ENCODE peak calls at places on chromosomes 16 and 17, in seven cellular contexts. N is aorta; W is heart left ventricle; X is CD8-positive, alpha-beta T cell; R is CD4-positive, alpha-beta T cell; E is spleen; H is fibroblast of lung. G is an unnamed sample.
A peak's percentile ranks its signal among the peaks of the same experiment; 100 is the strongest.

GRCh38 chr17:14752007-14752406 is 451.1 kb downstream of the HS3ST3B1 start:
- DNase-seq in X (no peak), N (no peak), W (no peak), E (no peak), H (no peak), R (no peak), G (no peak)

GRCh38 chr16:73058221-73058615 is 10.3 kb upstream of the ZFHX3 start:
- DNase-seq in X (no peak), R (no peak), N (peak; percentile 73), H (peak; percentile 36), W (peak; percentile 76), E (peak; percentile 89), G (peak; percentile 62)

GRCh38 chr17:53032861-53033271 is 789.9 kb upstream of the KIF2B start:
- DNase-seq in R (no peak), H (peak; percentile 12), N (no peak), W (no peak), X (no peak), E (no peak), G (no peak)

GRCh38 chr17:73480740-73481139 is 163.5 kb downstream of the SDK2 start:
- DNase-seq in W (no peak), H (no peak), R (no peak), N (no peak), E (no peak), X (no peak), G (no peak)

GRCh38 chr17:11324846-11325420 is 83.9 kb downstream of the SHISA6 start:
- DNase-seq in W (no peak), E (no peak), X (no peak), N (no peak), R (no peak), H (no peak), G (no peak)

GRCh38 chr17:45220079-45220478 is 1.6 kb upstream of the FMNL1 start:
- DNase-seq in R (no peak), N (no peak), X (no peak), W (no peak), H (no peak), E (peak; percentile 64), G (no peak)

GRCh38 chr17:69213059-69213813 is 15.4 kb downstream of the ABCA10 start:
- DNase-seq in W (no peak), H (no peak), N (no peak), X (no peak), R (no peak), E (no peak), G (no peak)

GRCh38 chr17:43027091-43028032 is 2.3 kb downstream of the RND2 start:
- DNase-seq in X (no peak), H (no peak), R (no peak), W (no peak), E (no peak), N (peak; percentile 21), G (no peak)

GRCh38 chr16:65281636-65282035 is 159.8 kb upstream of the CDH11 start:
- DNase-seq in X (no peak), E (no peak), H (no peak), R (no peak), W (no peak), N (no peak), G (no peak)

GRCh38 chr17:74379495-74380085 is 12.3 kb downstream of the GPR142 start:
- DNase-seq in N (peak; percentile 95), W (peak; percentile 97), H (peak; percentile 62), E (peak; percentile 97), X (peak; percentile 94), R (peak; percentile 89), G (peak; percentile 97)

GRCh38 chr17:76918811-76919210 is 50.6 kb downstream of the MGAT5B start:
- DNase-seq in H (no peak), X (no peak), W (peak; percentile 10), R (no peak), E (no peak), N (no peak), G (no peak)

GRCh38 chr16:15418206-15418605 is 16.2 kb upstream of the BMERB1 start:
- DNase-seq in H (peak; percentile 15), E (no peak), N (no peak), R (no peak), X (no peak), W (no peak), G (no peak)

GRCh38 chr17:42774066-42774750 is 959 bp downstream of the VPS25 start:
- DNase-seq in W (no peak), R (no peak), X (no peak), N (no peak), H (peak; percentile 77), E (no peak), G (no peak)

GRCh38 chr16:9934723-9935508 is 247.3 kb downstream of the GRIN2A start:
- DNase-seq in N (peak; percentile 75), E (no peak), R (no peak), H (peak; percentile 19), X (no peak), W (peak; percentile 60), G (no peak)

GRCh38 chr17:603405-604193 is 111.0 kb downstream of the VPS53 start:
- DNase-seq in E (no peak), H (no peak), R (no peak), W (no peak), N (no peak), X (no peak), G (no peak)

GRCh38 chr17:41907633-41908539 is 10.9 kb downstream of the ACLY start:
- DNase-seq in X (no peak), H (peak; percentile 44), R (no peak), N (no peak), W (no peak), E (no peak), G (no peak)

GRCh38 chr17:76672270-76672851 is 28.8 kb upstream of the ST6GALNAC1 start:
- DNase-seq in R (no peak), X (no peak), N (no peak), W (no peak), H (no peak), E (no peak), G (no peak)

GRCh38 chr17:11948791-11949190 is 48.5 kb downstream of the ZNF18 start:
- DNase-seq in N (peak; percentile 56), X (no peak), R (no peak), H (peak; percentile 89), E (no peak), W (no peak), G (no peak)

GRCh38 chr16:4011940-4012629 is 104.2 kb downstream of the ADCY9 start:
- DNase-seq in N (no peak), X (no peak), E (no peak), H (no peak), R (no peak), W (no peak), G (no peak)

GRCh38 chr16:4015275-4015990 is 100.8 kb downstream of the ADCY9 start:
- DNase-seq in X (no peak), N (no peak), H (peak; percentile 49), E (no peak), R (no peak), W (no peak), G (peak; percentile 47)

GRCh38 chr16:4015991-4016325 is 100.3 kb downstream of the ADCY9 start:
- DNase-seq in N (no peak), W (no peak), E (no peak), R (no peak), X (no peak), H (no peak), G (no peak)

GRCh38 chr16:4017807-4018206 is 98.4 kb downstream of the ADCY9 start:
- DNase-seq in W (no peak), H (no peak), N (no peak), E (no peak), X (no peak), R (no peak), G (no peak)

GRCh38 chr16:4016648-4017047 is 99.6 kb downstream of the ADCY9 start:
- DNase-seq in W (no peak), R (no peak), N (no peak), X (no peak), H (peak; percentile 7), E (no peak), G (no peak)
- H3K27ac ChIP-seq in W (no peak overlapping the region), R (no peak overlapping the region), N (no peak overlapping the region), X (no peak overlapping the region), H (no peak overlapping the region), E (no peak overlapping the region), G (no peak overlapping the region)

GRCh38 chr16:67538666-67539101 is 10.1 kb downstream of the RIPOR1 start:
- DNase-seq in W (peak; percentile 57), N (no peak), R (no peak), X (no peak), E (no peak), H (peak; percentile 76), G (peak; percentile 37)
- H3K27ac ChIP-seq in W (peak overlapping the region; percentile 98), N (peak overlapping the region; percentile 19), R (peak overlapping the region; percentile 73), X (no peak overlapping the region), E (peak overlapping the region; percentile 90), H (no peak overlapping the region), G (no peak overlapping the region)

GRCh38 chr17:34780438-34780837 is 180.8 kb downstream of the CCT6B start:
- DNase-seq in R (no peak), N (no peak), E (no peak), X (no peak), H (no peak), W (no peak), G (no peak)
- H3K27ac ChIP-seq in R (no peak overlapping the region), N (no peak overlapping the region), E (no peak overlapping the region), X (no peak overlapping the region), H (no peak overlapping the region), W (no peak overlapping the region), G (no peak overlapping the region)

GRCh38 chr17:17794382-17794781 is 42.4 kb downstream of the SREBF1 start:
- DNase-seq in E (no peak), W (no peak), R (no peak), N (no peak), H (no peak), X (no peak), G (no peak)

GRCh38 chr17:17790673-17791464 is 45.9 kb downstream of the SREBF1 start:
- DNase-seq in E (no peak), W (no peak), N (no peak), X (no peak), R (no peak), H (no peak), G (no peak)

GRCh38 chr17:17792143-17792550 is 44.6 kb downstream of the SREBF1 start:
- DNase-seq in R (no peak), X (no peak), H (no peak), E (no peak), N (no peak), W (no peak), G (no peak)

GRCh38 chr17:17793378-17794214 is 43.2 kb downstream of the SREBF1 start:
- DNase-seq in N (no peak), E (peak; percentile 84), R (no peak), H (no peak), X (no peak), W (no peak), G (no peak)

GRCh38 chr17:17792551-17793377 is 44.0 kb downstream of the SREBF1 start:
- DNase-seq in H (peak; percentile 89), X (peak; percentile 61), E (peak; percentile 78), W (no peak), N (no peak), R (peak; percentile 26), G (peak; percentile 38)
- H3K27ac ChIP-seq in H (no peak overlapping the region), X (peak overlapping the region; percentile 65), E (peak overlapping the region; percentile 73), W (peak overlapping the region; percentile 67), N (no peak overlapping the region), R (peak overlapping the region; percentile 47), G (peak overlapping the region; percentile 46)